ENCODE peak calls at places on chromosomes 13 and 19, in six cellular contexts. Q is AG09319, O is neural crest cell, N is AG10803, W is IMR-90, K is astrocyte. Y is an unnamed sample.

GRCh38 chr19:54317965-54318240 is 4.9 kb upstream of the LILRA5 start:
- DNase-seq in O (no peak), K (no peak), Q (no peak), N (no peak), W (no peak), Y (no peak)

GRCh38 chr13:74056829-74057564 is 77.2 kb downstream of the KLF12 start:
- DNase-seq in Q (no peak), O (no peak), W (no peak), K (no peak), N (no peak), Y (no peak)

GRCh38 chr19:17469371-17470203 is 737 bp upstream of the SLC27A1 start:
- DNase-seq in O (peak), Q (peak), W (peak), K (peak), N (peak), Y (peak)

GRCh38 chr13:51331354-51331861 is 8.1 kb upstream of the SERPINE3 start:
- DNase-seq in Q (no peak), N (no peak), K (no peak), W (no peak), O (no peak), Y (no peak)

GRCh38 chr19:1183543-1184172 is 9.6 kb upstream of the SBNO2 start:
- DNase-seq in K (no peak), N (no peak), Q (no peak), W (peak), O (no peak), Y (no peak)

GRCh38 chr13:62387642-62388041 is 972.0 kb upstream of the PCDH20 start:
- DNase-seq in W (peak), N (no peak), Q (no peak), K (no peak), O (no peak), Y (no peak)

GRCh38 chr13:97809576-97809975 is 143.9 kb upstream of the IPO5 start:
- DNase-seq in K (peak), Q (no peak), N (no peak), O (no peak), W (peak), Y (no peak)

GRCh38 chr19:13078897-13079541 is 23.6 kb downstream of the LYL1 start:
- DNase-seq in O (no peak), Q (no peak), W (no peak), N (no peak), K (no peak), Y (no peak)

GRCh38 chr19:16944626-16945363 is 56.0 kb downstream of the F2RL3 start:
- DNase-seq in Q (no peak), K (no peak), N (no peak), O (no peak), W (no peak), Y (no peak)

GRCh38 chr13:35917252-35917941 is 213.8 kb downstream of the DCLK1 start:
- DNase-seq in W (no peak), Q (no peak), K (peak), O (no peak), N (peak), Y (no peak)

GRCh38 chr13:48151766-48152165 is 56.9 kb upstream of the MED4 start:
- DNase-seq in W (no peak), Q (no peak), N (no peak), K (peak), O (no peak), Y (no peak)

DNA sequence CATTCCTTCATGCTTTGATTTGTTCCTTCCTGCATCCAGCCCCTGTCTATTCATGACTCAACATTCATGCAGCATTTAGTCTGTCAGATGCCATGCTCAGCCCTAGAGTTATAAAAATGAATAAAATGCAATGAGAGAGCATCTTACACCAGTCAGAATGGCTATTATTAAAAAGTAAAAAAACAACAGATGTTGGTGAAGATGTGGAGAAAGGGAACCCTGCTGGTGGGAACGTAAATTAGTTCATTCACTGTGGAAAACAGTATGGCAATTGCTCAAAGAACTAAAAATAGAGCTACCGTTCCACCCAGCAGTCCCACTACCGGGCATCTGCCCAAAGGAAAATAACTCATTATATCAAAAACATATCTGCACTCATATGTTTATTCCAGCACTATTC is 70.0 kb upstream of the GTF3A start:
- DNase-seq in O (no peak), K (peak), Q (peak), W (peak), N (peak), Y (no peak)
- TF ChIP-seq CTCF in O (no peak), K (peak), Q (peak), W (peak), N (peak), Y (no peak)

DNA sequence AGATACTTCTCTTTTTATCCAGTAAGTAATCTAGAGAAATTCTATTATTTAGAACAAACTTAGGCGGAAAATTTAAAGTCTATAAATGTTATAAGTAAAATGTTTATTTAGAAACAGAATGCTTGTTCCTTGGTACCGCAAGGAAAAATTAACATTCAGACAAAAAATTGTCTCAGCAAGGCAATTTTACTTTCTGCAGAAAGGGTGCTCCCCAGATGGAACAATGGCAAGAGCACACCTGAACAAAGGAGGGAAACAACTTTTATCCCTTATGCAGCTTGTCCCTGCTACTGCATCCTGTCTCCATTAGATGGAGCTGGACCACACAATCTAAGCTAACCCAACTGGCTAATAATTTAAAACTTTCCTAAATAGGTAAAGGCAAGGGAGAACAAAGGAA is 6.5 kb upstream of the ZNF708 start:
- DNase-seq in K (no peak), O (no peak), Q (no peak), N (no peak), W (no peak), Y (no peak)
- TF ChIP-seq CTCF in K (no peak), O (no peak), Q (no peak), N (no peak), W (no peak), Y (no peak)

GRCh38 chr19:11017275-11018035 is 56.6 kb downstream of the SMARCA4 start:
- DNase-seq in O (no peak), K (no peak), Q (no peak), N (no peak), W (no peak), Y (no peak)

GRCh38 chr19:11013771-11014170 is 52.9 kb downstream of the SMARCA4 start:
- DNase-seq in O (no peak), W (no peak), K (no peak), Q (no peak), N (no peak), Y (no peak)

GRCh38 chr19:11016591-11016990 is 55.8 kb downstream of the SMARCA4 start:
- DNase-seq in O (no peak), Q (no peak), N (no peak), K (no peak), W (no peak), Y (no peak)

GRCh38 chr19:11012507-11012906 is 51.7 kb downstream of the SMARCA4 start:
- DNase-seq in Q (no peak), W (no peak), O (no peak), K (no peak), N (no peak), Y (no peak)

GRCh38 chr19:11014403-11014911 is 53.6 kb downstream of the SMARCA4 start:
- DNase-seq in O (no peak), Q (no peak), K (no peak), N (no peak), W (no peak), Y (no peak)
- TF ChIP-seq CTCF in O (no peak), Q (no peak), K (no peak), N (no peak), W (no peak), Y (no peak)

GRCh38 chr19:15288146-15288963 is 44.0 kb downstream of the BRD4 start:
- DNase-seq in O (peak), Q (no peak), K (no peak), N (peak), W (peak), Y (no peak)
- TF ChIP-seq CTCF in O (no peak), Q (peak), K (no peak), N (peak), W (no peak), Y (no peak)

GRCh38 chr19:47096721-47097120 is 16.9 kb downstream of the ZC3H4 start:
- DNase-seq in O (no peak), Q (no peak), W (no peak), N (no peak), K (no peak), Y (no peak)

GRCh38 chr19:47099576-47100050 is 14.0 kb downstream of the ZC3H4 start:
- DNase-seq in N (no peak), K (no peak), O (peak), Q (no peak), W (no peak), Y (no peak)

GRCh38 chr19:47095707-47096704 is 17.6 kb downstream of the ZC3H4 start:
- DNase-seq in W (no peak), N (no peak), Q (no peak), K (peak), O (no peak), Y (no peak)

GRCh38 chr19:47098608-47099007 is 15.0 kb downstream of the ZC3H4 start:
- DNase-seq in K (no peak), O (no peak), W (no peak), N (no peak), Q (no peak), Y (no peak)

GRCh38 chr19:47097396-47098217 is 16.0 kb downstream of the ZC3H4 start:
- DNase-seq in Q (no peak), O (no peak), K (peak), W (no peak), N (no peak), Y (no peak)
- TF ChIP-seq CTCF in Q (no peak), O (no peak), K (no peak), W (no peak), N (no peak), Y (no peak)

DNA sequence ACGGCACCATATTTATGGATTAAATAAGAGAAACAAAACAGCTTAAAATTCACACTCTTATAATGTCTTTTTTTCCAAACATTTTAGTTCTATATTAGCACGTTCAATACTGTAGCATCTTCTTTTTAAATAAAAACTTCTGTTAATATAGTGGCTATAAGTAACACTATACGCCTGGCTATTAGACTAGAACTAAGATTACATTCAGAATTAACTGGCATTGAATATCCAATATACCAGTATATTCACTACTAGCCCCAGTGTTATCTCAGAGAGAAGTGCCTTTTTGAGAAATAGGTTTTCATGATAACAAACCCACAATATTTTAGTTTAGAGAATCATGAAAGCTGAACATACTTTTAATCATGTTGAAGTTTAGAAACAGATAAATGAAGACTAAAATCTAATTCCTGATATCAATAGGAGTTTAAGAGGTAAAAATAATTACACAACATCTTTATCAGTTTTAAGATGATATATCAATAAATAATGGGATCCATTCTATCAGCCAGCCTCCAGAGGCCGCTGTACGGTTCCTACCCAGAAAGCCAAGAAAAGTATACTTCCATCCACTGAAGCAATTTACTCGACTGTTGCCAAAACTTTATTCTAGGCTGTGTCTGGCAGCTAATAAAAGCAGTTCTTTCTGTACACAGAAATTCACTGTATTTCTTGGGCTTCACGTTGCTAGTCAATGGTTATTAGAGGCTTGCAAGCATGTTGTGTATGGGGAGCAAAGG is 1113.4 kb upstream of the MIR17HG start:
- DNase-seq in Q (no peak), N (peak), O (no peak), W (no peak), K (no peak), Y (no peak)
- TF ChIP-seq CTCF in Q (no peak), N (peak), O (no peak), W (no peak), K (no peak), Y (no peak)

DNA sequence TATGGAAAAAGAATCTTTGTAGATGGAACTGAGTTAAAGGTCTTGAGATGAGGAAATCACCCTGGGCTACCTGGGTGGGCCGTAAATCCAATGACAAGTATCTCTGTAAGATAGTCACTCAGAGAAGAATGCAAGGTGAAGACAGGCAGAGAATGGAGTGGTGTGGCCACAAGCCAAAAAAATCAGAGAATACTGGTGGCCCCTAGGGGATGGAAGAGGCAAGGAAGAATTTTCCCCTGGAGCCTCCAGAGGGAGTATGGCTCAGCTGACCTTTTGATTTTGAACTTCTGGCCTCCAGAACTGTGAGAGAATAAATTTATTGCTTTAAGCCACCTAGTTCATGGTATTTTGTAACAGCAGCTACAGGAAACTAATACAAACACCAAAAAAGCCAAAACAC is 32.7 kb upstream of the CSNK1A1L start:
- DNase-seq in W (no peak), N (peak), O (no peak), Q (no peak), K (no peak), Y (no peak)
- TF ChIP-seq CTCF in W (no peak), N (peak), O (peak), Q (no peak), K (no peak), Y (no peak)

GRCh38 chr13:59145381-59145780 is 1018.3 kb downstream of the DIAPH3 start:
- DNase-seq in N (no peak), Q (no peak), W (no peak), O (no peak), K (no peak), Y (no peak)
- TF ChIP-seq CTCF in N (no peak), Q (no peak), W (no peak), O (no peak), K (no peak), Y (no peak)

GRCh38 chr19:19343016-19343362 is 22.4 kb downstream of the MAU2 start:
- DNase-seq in N (no peak), Q (no peak), W (no peak), O (no peak), K (no peak), Y (no peak)
- TF ChIP-seq CTCF in N (no peak), Q (no peak), W (no peak), O (no peak), K (no peak), Y (no peak)

DNA sequence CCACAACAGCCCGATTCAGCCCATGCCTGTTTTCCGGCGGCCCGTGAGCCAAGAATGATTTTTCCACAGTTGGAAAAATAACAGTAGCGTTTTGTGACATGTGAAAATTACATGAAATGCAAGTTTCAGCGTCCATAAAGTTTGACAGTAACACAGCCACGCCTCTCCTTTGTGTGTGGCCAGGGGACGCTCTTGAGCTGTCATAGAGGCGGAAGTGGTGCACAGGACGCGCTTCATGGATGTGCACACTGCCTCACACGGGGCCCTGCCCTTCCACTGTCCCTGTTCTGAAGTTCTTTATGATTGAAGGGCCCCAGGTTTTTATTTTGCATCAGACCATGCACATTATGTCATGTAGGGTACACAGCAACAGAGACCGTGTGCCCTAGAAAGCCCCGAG is 12.4 kb upstream of the ELAVL1 start:
- DNase-seq in K (no peak), O (no peak), N (no peak), Q (no peak), W (no peak), Y (no peak)
- TF ChIP-seq CTCF in K (no peak), O (peak), N (no peak), Q (no peak), W (no peak), Y (no peak)

Y was measured in endothelial cell.